ENCODE peak calls at places on chromosomes 3 and 15, in five cellular contexts. One of them, this sample, is unnamed.

GRCh38 chr15:70412717-70413266 is 315.1 kb upstream of the TLE3 start:
- DNase-seq in G401: no peak
- DNase-seq in NCI-H1930: no peak
- DNase-seq in iPS DF 6.9: no peak
- DNase-seq in activated CD4-positive, alpha-beta memory T cell treated with anti-CD3 and anti-CD28 coated beads, Interleukin-2, amount 10 ng/mL, durations not matched to agents 7 days and 5 days: no peak
- DNase-seq in this sample: no peak

GRCh38 chr15:83653639-83654378 is at the start of gene ADAMTSL3:
- DNase-seq in G401: peak; percentile 19
- DNase-seq in NCI-H1930: no peak
- DNase-seq in iPS DF 6.9: peak; percentile 20
- DNase-seq in activated CD4-positive, alpha-beta memory T cell treated with anti-CD3 and anti-CD28 coated beads, Interleukin-2, amount 10 ng/mL, durations not matched to agents 7 days and 5 days: no peak
- DNase-seq in this sample: peak; percentile 22

GRCh38 chr15:97790180-97790579 is 170.3 kb upstream of the ARRDC4 start:
- DNase-seq in G401: no peak
- DNase-seq in NCI-H1930: no peak
- DNase-seq in iPS DF 6.9: no peak
- DNase-seq in activated CD4-positive, alpha-beta memory T cell treated with anti-CD3 and anti-CD28 coated beads, Interleukin-2, amount 10 ng/mL, durations not matched to agents 7 days and 5 days: no peak
- DNase-seq in this sample: no peak

GRCh38 chr15:28989896-28990295 is 104.1 kb downstream of the APBA2 start:
- DNase-seq in G401: no peak
- DNase-seq in NCI-H1930: no peak
- DNase-seq in iPS DF 6.9: no peak
- DNase-seq in activated CD4-positive, alpha-beta memory T cell treated with anti-CD3 and anti-CD28 coated beads, Interleukin-2, amount 10 ng/mL, durations not matched to agents 7 days and 5 days: no peak
- DNase-seq in this sample: no peak

GRCh38 chr15:92840149-92840548 is 60.0 kb upstream of the CHD2 start:
- DNase-seq in G401: no peak
- DNase-seq in NCI-H1930: no peak
- DNase-seq in iPS DF 6.9: no peak
- DNase-seq in activated CD4-positive, alpha-beta memory T cell treated with anti-CD3 and anti-CD28 coated beads, Interleukin-2, amount 10 ng/mL, durations not matched to agents 7 days and 5 days: no peak
- DNase-seq in this sample: no peak

GRCh38 chr15:25736451-25736850 is 126.7 kb downstream of the ATP10A start:
- DNase-seq in G401: no peak
- DNase-seq in NCI-H1930: no peak
- DNase-seq in iPS DF 6.9: no peak
- DNase-seq in activated CD4-positive, alpha-beta memory T cell treated with anti-CD3 and anti-CD28 coated beads, Interleukin-2, amount 10 ng/mL, durations not matched to agents 7 days and 5 days: no peak
- DNase-seq in this sample: no peak

GRCh38 chr15:39594056-39594763 is 13.3 kb downstream of the THBS1 start:
- DNase-seq in G401: no peak
- DNase-seq in NCI-H1930: no peak
- DNase-seq in iPS DF 6.9: no peak
- DNase-seq in activated CD4-positive, alpha-beta memory T cell treated with anti-CD3 and anti-CD28 coated beads, Interleukin-2, amount 10 ng/mL, durations not matched to agents 7 days and 5 days: peak; percentile 51
- DNase-seq in this sample: no peak

GRCh38 chr3:135311699-135312098 is 516.6 kb downstream of the EPHB1 start:
- DNase-seq in G401: no peak
- DNase-seq in NCI-H1930: no peak
- DNase-seq in iPS DF 6.9: no peak
- DNase-seq in activated CD4-positive, alpha-beta memory T cell treated with anti-CD3 and anti-CD28 coated beads, Interleukin-2, amount 10 ng/mL, durations not matched to agents 7 days and 5 days: no peak
- DNase-seq in this sample: no peak

This sample was measured in SK-N-DZ.